ENCODE peak calls at places on chromosomes 12 and 14, in ten cellular contexts. One of them, this sample, is unnamed.
A peak's percentile ranks its signal among the peaks of the same experiment; 100 is the strongest.

GRCh38 chr12:27177716-27178115 is 66.4 kb upstream of the STK38L start:
- DNase-seq in endothelial cell of umbilical vein: peak; percentile 52
- DNase-seq in suprapubic skin: no peak
- DNase-seq in body of pancreas: no peak
- DNase-seq in A549: peak; percentile 74
- DNase-seq in lower leg skin: no peak
- DNase-seq in HepG2: no peak
- DNase-seq in uterus: no peak
- DNase-seq in stomach: no peak
- DNase-seq in adrenal gland: no peak
- DNase-seq in this sample: no peak

GRCh38 chr12:5244513-5244972 is 187.4 kb upstream of the NTF3 start:
- DNase-seq in endothelial cell of umbilical vein: no peak
- DNase-seq in suprapubic skin: no peak
- DNase-seq in body of pancreas: no peak
- DNase-seq in A549: no peak
- DNase-seq in lower leg skin: no peak
- DNase-seq in HepG2: no peak
- DNase-seq in uterus: no peak
- DNase-seq in stomach: peak; percentile 28
- DNase-seq in adrenal gland: no peak
- DNase-seq in this sample: peak; percentile 70

GRCh38 chr12:12859690-12860089 is 31.7 kb upstream of the GPRC5A start:
- DNase-seq in endothelial cell of umbilical vein: no peak
- DNase-seq in suprapubic skin: no peak
- DNase-seq in body of pancreas: no peak
- DNase-seq in A549: peak; percentile 47
- DNase-seq in lower leg skin: no peak
- DNase-seq in HepG2: no peak
- DNase-seq in uterus: no peak
- DNase-seq in stomach: no peak
- DNase-seq in adrenal gland: no peak
- DNase-seq in this sample: peak; percentile 15

GRCh38 chr14:63745272-63745671 is 17.4 kb upstream of the SGPP1 start:
- DNase-seq in endothelial cell of umbilical vein: no peak
- DNase-seq in suprapubic skin: no peak
- DNase-seq in body of pancreas: no peak
- DNase-seq in A549: no peak
- DNase-seq in lower leg skin: no peak
- DNase-seq in HepG2: no peak
- DNase-seq in uterus: no peak
- DNase-seq in stomach: no peak
- DNase-seq in adrenal gland: no peak
- DNase-seq in this sample: no peak

GRCh38 chr14:22547948-22548750 is 40.9 kb downstream of the DAD1 start:
- DNase-seq in endothelial cell of umbilical vein: no peak
- DNase-seq in suprapubic skin: no peak
- DNase-seq in body of pancreas: no peak
- DNase-seq in A549: no peak
- DNase-seq in lower leg skin: no peak
- DNase-seq in HepG2: no peak
- DNase-seq in uterus: no peak
- DNase-seq in stomach: no peak
- DNase-seq in adrenal gland: no peak
- DNase-seq in this sample: no peak

GRCh38 chr14:31124197-31124596 is 83.4 kb downstream of the HECTD1 start:
- DNase-seq in endothelial cell of umbilical vein: no peak
- DNase-seq in suprapubic skin: no peak
- DNase-seq in body of pancreas: no peak
- DNase-seq in A549: no peak
- DNase-seq in lower leg skin: no peak
- DNase-seq in HepG2: no peak
- DNase-seq in uterus: no peak
- DNase-seq in stomach: no peak
- DNase-seq in adrenal gland: no peak
- DNase-seq in this sample: no peak

GRCh38 chr14:92747701-92748258 is 647 bp downstream of the LGMN start:
- DNase-seq in endothelial cell of umbilical vein: peak; percentile 61
- DNase-seq in suprapubic skin: no peak
- DNase-seq in body of pancreas: no peak
- DNase-seq in A549: no peak
- DNase-seq in lower leg skin: no peak
- DNase-seq in HepG2: peak; percentile 14
- DNase-seq in uterus: no peak
- DNase-seq in stomach: no peak
- DNase-seq in adrenal gland: no peak
- DNase-seq in this sample: no peak

GRCh38 chr12:6215932-6216494 is 15.8 kb downstream of the CD9 start:
- DNase-seq in endothelial cell of umbilical vein: peak; percentile 92
- DNase-seq in suprapubic skin: peak; percentile 94
- DNase-seq in body of pancreas: peak; percentile 97
- DNase-seq in A549: peak; percentile 96
- DNase-seq in lower leg skin: peak; percentile 93
- DNase-seq in HepG2: no peak
- DNase-seq in uterus: peak; percentile 72
- DNase-seq in stomach: peak; percentile 88
- DNase-seq in adrenal gland: peak; percentile 97
- DNase-seq in this sample: no peak

GRCh38 chr12:124517260-124518050 is 50.0 kb downstream of the NCOR2 start:
- DNase-seq in endothelial cell of umbilical vein: peak; percentile 79
- DNase-seq in suprapubic skin: peak; percentile 90
- DNase-seq in body of pancreas: peak; percentile 93
- DNase-seq in A549: peak; percentile 55
- DNase-seq in lower leg skin: peak; percentile 66
- DNase-seq in HepG2: no peak
- DNase-seq in uterus: peak; percentile 64
- DNase-seq in stomach: peak; percentile 92
- DNase-seq in adrenal gland: peak; percentile 87
- DNase-seq in this sample: no peak

GRCh38 chr12:127381681-127382080 is 885.3 kb upstream of the TMEM132C start:
- DNase-seq in endothelial cell of umbilical vein: no peak
- DNase-seq in suprapubic skin: no peak
- DNase-seq in body of pancreas: no peak
- DNase-seq in A549: no peak
- DNase-seq in lower leg skin: no peak
- DNase-seq in HepG2: no peak
- DNase-seq in uterus: no peak
- DNase-seq in stomach: no peak
- DNase-seq in adrenal gland: no peak
- DNase-seq in this sample: no peak

GRCh38 chr12:49233842-49234526 is 30.9 kb upstream of the TUBA1C start:
- DNase-seq in endothelial cell of umbilical vein: no peak
- DNase-seq in suprapubic skin: peak; percentile 76
- DNase-seq in body of pancreas: peak; percentile 16
- DNase-seq in A549: no peak
- DNase-seq in lower leg skin: peak; percentile 34
- DNase-seq in HepG2: no peak
- DNase-seq in uterus: peak; percentile 24
- DNase-seq in stomach: peak; percentile 45
- DNase-seq in adrenal gland: peak; percentile 58
- DNase-seq in this sample: peak; percentile 50

GRCh38 chr14:56147980-56148901 is 30.0 kb downstream of the PELI2 start:
- DNase-seq in endothelial cell of umbilical vein: no peak
- DNase-seq in suprapubic skin: no peak
- DNase-seq in body of pancreas: no peak
- DNase-seq in A549: no peak
- DNase-seq in lower leg skin: no peak
- DNase-seq in HepG2: no peak
- DNase-seq in uterus: no peak
- DNase-seq in stomach: no peak
- DNase-seq in adrenal gland: no peak
- DNase-seq in this sample: no peak

GRCh38 chr14:99316281-99317163 is 44.5 kb upstream of the BCL11B start:
- DNase-seq in endothelial cell of umbilical vein: no peak
- DNase-seq in suprapubic skin: no peak
- DNase-seq in body of pancreas: no peak
- DNase-seq in A549: peak; percentile 87
- DNase-seq in lower leg skin: no peak
- DNase-seq in HepG2: peak; percentile 92
- DNase-seq in uterus: no peak
- DNase-seq in stomach: peak; percentile 78
- DNase-seq in adrenal gland: no peak
- DNase-seq in this sample: no peak

GRCh38 chr12:53483979-53484377 is 15.3 kb downstream of the MAP3K12 start:
- DNase-seq in endothelial cell of umbilical vein: no peak
- DNase-seq in suprapubic skin: no peak
- DNase-seq in body of pancreas: peak; percentile 5
- DNase-seq in A549: no peak
- DNase-seq in lower leg skin: no peak
- DNase-seq in HepG2: no peak
- DNase-seq in uterus: no peak
- DNase-seq in stomach: no peak
- DNase-seq in adrenal gland: no peak
- DNase-seq in this sample: no peak
- TF ChIP-seq POLR2A in endothelial cell of umbilical vein: no peak
- TF ChIP-seq POLR2A in suprapubic skin: no peak
- TF ChIP-seq POLR2A in body of pancreas: no peak
- TF ChIP-seq POLR2A in A549: no peak
- TF ChIP-seq POLR2A in lower leg skin: no peak
- TF ChIP-seq POLR2A in HepG2: no peak
- TF ChIP-seq POLR2A in uterus: no peak
- TF ChIP-seq POLR2A in stomach: no peak
- TF ChIP-seq POLR2A in adrenal gland: no peak
- TF ChIP-seq POLR2A in this sample: no peak

GRCh38 chr12:104356231-104357115 is 52.9 kb downstream of the EID3 start:
- DNase-seq in endothelial cell of umbilical vein: no peak
- DNase-seq in suprapubic skin: no peak
- DNase-seq in body of pancreas: no peak
- DNase-seq in A549: peak; percentile 70
- DNase-seq in lower leg skin: no peak
- DNase-seq in HepG2: no peak
- DNase-seq in uterus: no peak
- DNase-seq in stomach: no peak
- DNase-seq in adrenal gland: no peak
- DNase-seq in this sample: no peak
- TF ChIP-seq POLR2A in endothelial cell of umbilical vein: peak; percentile 66
- TF ChIP-seq POLR2A in suprapubic skin: no peak
- TF ChIP-seq POLR2A in body of pancreas: no peak
- TF ChIP-seq POLR2A in A549: no peak
- TF ChIP-seq POLR2A in lower leg skin: no peak
- TF ChIP-seq POLR2A in HepG2: peak; percentile 14
- TF ChIP-seq POLR2A in uterus: no peak
- TF ChIP-seq POLR2A in stomach: no peak
- TF ChIP-seq POLR2A in adrenal gland: no peak
- TF ChIP-seq POLR2A in this sample: no peak

GRCh38 chr14:72237722-72238666 is 305.8 kb downstream of the RGS6 start:
- DNase-seq in endothelial cell of umbilical vein: no peak
- DNase-seq in suprapubic skin: no peak
- DNase-seq in body of pancreas: no peak
- DNase-seq in A549: no peak
- DNase-seq in lower leg skin: no peak
- DNase-seq in HepG2: no peak
- DNase-seq in uterus: no peak
- DNase-seq in stomach: no peak
- DNase-seq in adrenal gland: no peak
- DNase-seq in this sample: no peak

GRCh38 chr14:72247896-72248295 is 315.7 kb downstream of the RGS6 start:
- DNase-seq in endothelial cell of umbilical vein: no peak
- DNase-seq in suprapubic skin: no peak
- DNase-seq in body of pancreas: no peak
- DNase-seq in A549: no peak
- DNase-seq in lower leg skin: no peak
- DNase-seq in HepG2: no peak
- DNase-seq in uterus: no peak
- DNase-seq in stomach: no peak
- DNase-seq in adrenal gland: no peak
- DNase-seq in this sample: no peak

GRCh38 chr14:72243894-72244293 is 311.7 kb downstream of the RGS6 start:
- DNase-seq in endothelial cell of umbilical vein: no peak
- DNase-seq in suprapubic skin: no peak
- DNase-seq in body of pancreas: no peak
- DNase-seq in A549: no peak
- DNase-seq in lower leg skin: no peak
- DNase-seq in HepG2: no peak
- DNase-seq in uterus: no peak
- DNase-seq in stomach: no peak
- DNase-seq in adrenal gland: no peak
- DNase-seq in this sample: no peak

DNA sequence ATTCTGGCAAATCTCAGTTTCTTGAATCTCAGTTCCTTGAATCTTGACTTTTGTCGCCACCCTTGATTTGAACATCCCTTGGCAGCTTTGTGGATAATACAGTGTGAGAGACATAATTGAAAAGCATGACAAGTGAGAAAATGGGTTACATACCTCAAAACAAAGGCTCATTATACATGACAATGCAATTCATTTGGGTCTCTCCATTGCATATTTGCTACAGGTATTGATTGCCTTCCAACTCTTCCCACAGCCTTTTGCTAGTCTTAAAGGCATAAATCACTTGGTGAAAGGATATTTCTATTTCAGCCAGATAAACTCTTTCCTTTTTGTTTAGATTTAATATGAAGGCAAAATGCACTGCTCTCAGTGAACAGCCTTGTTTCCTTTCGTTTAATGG is 311.1 kb downstream of the RGS6 start:
- DNase-seq in endothelial cell of umbilical vein: no peak
- DNase-seq in suprapubic skin: no peak
- DNase-seq in body of pancreas: no peak
- DNase-seq in A549: no peak
- DNase-seq in lower leg skin: no peak
- DNase-seq in HepG2: no peak
- DNase-seq in uterus: no peak
- DNase-seq in stomach: no peak
- DNase-seq in adrenal gland: no peak
- DNase-seq in this sample: no peak
- TF ChIP-seq POLR2A in endothelial cell of umbilical vein: no peak
- TF ChIP-seq POLR2A in suprapubic skin: no peak
- TF ChIP-seq POLR2A in body of pancreas: no peak
- TF ChIP-seq POLR2A in A549: no peak
- TF ChIP-seq POLR2A in lower leg skin: no peak
- TF ChIP-seq POLR2A in HepG2: no peak
- TF ChIP-seq POLR2A in uterus: no peak
- TF ChIP-seq POLR2A in stomach: no peak
- TF ChIP-seq POLR2A in adrenal gland: no peak
- TF ChIP-seq POLR2A in this sample: no peak

DNA sequence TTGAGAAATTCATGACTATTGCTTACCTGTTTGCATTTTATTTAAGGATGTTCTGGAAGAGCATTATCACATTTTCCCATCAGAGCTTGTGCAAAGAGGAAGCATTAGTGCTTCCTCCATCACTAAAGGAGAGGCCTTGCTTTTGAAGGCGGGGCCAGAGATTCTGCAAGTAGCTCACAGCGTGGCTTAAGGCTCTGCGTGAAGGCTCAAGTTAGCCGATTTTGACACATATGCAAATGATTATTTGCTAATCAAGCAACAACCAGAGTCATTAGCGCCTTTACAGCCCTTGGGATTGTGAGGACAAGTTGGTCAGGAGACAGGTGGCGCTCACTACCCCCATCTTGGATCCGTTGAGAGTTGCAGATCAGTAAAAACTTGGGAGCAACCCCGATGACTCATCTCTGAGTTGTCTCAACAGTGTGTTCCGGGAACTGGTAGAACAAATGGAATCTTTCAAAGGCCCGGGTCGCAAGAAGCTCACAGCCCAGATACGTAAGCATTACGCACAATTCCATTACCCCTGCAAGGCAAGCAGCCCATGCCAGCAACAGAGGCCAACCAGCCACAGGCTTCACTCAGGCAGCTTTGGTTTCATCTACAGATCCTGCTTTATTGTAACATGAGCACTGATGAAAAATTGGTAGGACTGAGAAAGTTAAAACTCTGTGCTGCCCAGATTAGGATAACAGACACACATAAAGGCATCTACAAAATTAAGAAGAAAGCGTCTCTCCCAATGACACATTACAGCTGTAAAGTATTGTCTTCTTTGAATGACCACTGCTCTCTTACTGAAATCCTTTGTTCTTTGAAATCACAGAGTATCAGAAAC is 34.9 kb upstream of the SPTSSA start:
- DNase-seq in endothelial cell of umbilical vein: peak; percentile 64
- DNase-seq in suprapubic skin: peak; percentile 87
- DNase-seq in body of pancreas: peak; percentile 44
- DNase-seq in A549: peak; percentile 99
- DNase-seq in lower leg skin: peak; percentile 82
- DNase-seq in HepG2: peak; percentile 99
- DNase-seq in uterus: peak; percentile 86
- DNase-seq in stomach: peak; percentile 41
- DNase-seq in adrenal gland: peak; percentile 90
- DNase-seq in this sample: peak; percentile 18
- TF ChIP-seq POLR2A in endothelial cell of umbilical vein: no peak
- TF ChIP-seq POLR2A in suprapubic skin: no peak
- TF ChIP-seq POLR2A in body of pancreas: peak; percentile 9
- TF ChIP-seq POLR2A in A549: peak; percentile 42
- TF ChIP-seq POLR2A in lower leg skin: no peak
- TF ChIP-seq POLR2A in HepG2: no peak
- TF ChIP-seq POLR2A in uterus: no peak
- TF ChIP-seq POLR2A in stomach: no peak
- TF ChIP-seq POLR2A in adrenal gland: peak; percentile 29
- TF ChIP-seq POLR2A in this sample: no peak